ENCODE peak calls at places on chromosomes 13 and 19, in nine cellular contexts. R is fibroblast of pulmonary artery, W is gastrocnemius medialis, N is dorsolateral prefrontal cortex, U is kidney epithelial cell, S is tibial nerve, C is breast epithelium, M is right atrium auricular region, H is IMR-90. Z is an unnamed sample.
A peak's percentile ranks its signal among the peaks of the same experiment; 100 is the strongest.

GRCh38 chr19:31553844-31554215 is 204.6 kb upstream of the TSHZ3 start:
- DNase-seq in R (no peak), M (no peak), W (no peak), U (no peak), H (no peak), N (no peak), S (peak; percentile 76), C (no peak), Z (peak; percentile 11)

GRCh38 chr19:32363175-32363574 is 17.8 kb downstream of the ZNF507 start:
- DNase-seq in R (peak; percentile 61), W (no peak), U (no peak), M (no peak), H (peak; percentile 45), C (no peak), N (no peak), S (no peak), Z (peak; percentile 86)

GRCh38 chr19:3358919-3359849 is 7.2 kb upstream of the NFIC start:
- DNase-seq in S (peak; percentile 40), C (no peak), R (peak; percentile 56), U (no peak), N (peak; percentile 72), W (no peak), H (peak; percentile 51), M (no peak), Z (peak; percentile 66)

GRCh38 chr13:52162279-52163101 is 3.1 kb upstream of the NEK3 start:
- DNase-seq in N (no peak), C (no peak), R (peak; percentile 73), S (no peak), M (no peak), H (peak; percentile 70), U (no peak), W (no peak), Z (peak; percentile 59)

GRCh38 chr13:110263906-110264305 is 43.1 kb downstream of the COL4A1 start:
- DNase-seq in S (no peak), W (no peak), C (no peak), N (no peak), M (peak; percentile 64), U (no peak), R (no peak), H (no peak), Z (peak; percentile 52)

GRCh38 chr13:68759617-68760016 is 1348.0 kb upstream of the ATXN8OS start:
- DNase-seq in R (no peak), H (no peak), M (no peak), N (no peak), S (no peak), W (no peak), U (no peak), C (no peak), Z (no peak)

GRCh38 chr19:52689804-52690394 is 44.9 kb downstream of the ZNF611 start:
- DNase-seq in M (peak; percentile 60), H (no peak), R (no peak), C (peak; percentile 60), S (peak; percentile 14), U (no peak), N (peak; percentile 10), W (peak; percentile 12), Z (no peak)

GRCh38 chr19:39175564-39175963 is 21.2 kb upstream of the NCCRP1 start:
- DNase-seq in N (no peak), U (no peak), H (no peak), C (no peak), S (no peak), R (no peak), W (no peak), M (no peak), Z (no peak)

GRCh38 chr19:8357007-8357521 is 6.9 kb upstream of the ANGPTL4 start:
- DNase-seq in S (no peak), W (no peak), H (no peak), N (no peak), C (no peak), R (peak; percentile 64), U (no peak), M (no peak), Z (peak; percentile 69)

GRCh38 chr13:33676045-33676699 is 141.8 kb upstream of the RFC3 start:
- DNase-seq in M (no peak), W (no peak), R (peak; percentile 24), C (no peak), N (no peak), S (no peak), H (no peak), U (no peak), Z (peak; percentile 35)

GRCh38 chr13:21333186-21333585 is 125.9 kb downstream of the ZDHHC20 start:
- DNase-seq in R (no peak), W (no peak), M (no peak), N (no peak), U (no peak), H (no peak), S (no peak), C (no peak), Z (no peak)

GRCh38 chr13:41697578-41697977 is 240.2 kb downstream of the RGCC start:
- DNase-seq in R (no peak), C (no peak), H (no peak), M (no peak), W (no peak), S (no peak), U (no peak), N (no peak), Z (no peak)

GRCh38 chr13:41693434-41693833 is 236.1 kb downstream of the RGCC start:
- DNase-seq in R (no peak), C (no peak), H (no peak), U (no peak), W (no peak), M (no peak), S (no peak), N (no peak), Z (no peak)

GRCh38 chr13:41696163-41697003 is 239.0 kb downstream of the RGCC start:
- DNase-seq in N (no peak), H (peak; percentile 92), U (peak; percentile 90), S (no peak), C (no peak), W (no peak), M (no peak), R (peak; percentile 76), Z (peak; percentile 85)

GRCh38 chr13:41691276-41691675 is 233.9 kb downstream of the RGCC start:
- DNase-seq in S (no peak), R (peak; percentile 74), H (no peak), M (no peak), N (no peak), C (no peak), W (no peak), U (no peak), Z (peak; percentile 51)

DNA sequence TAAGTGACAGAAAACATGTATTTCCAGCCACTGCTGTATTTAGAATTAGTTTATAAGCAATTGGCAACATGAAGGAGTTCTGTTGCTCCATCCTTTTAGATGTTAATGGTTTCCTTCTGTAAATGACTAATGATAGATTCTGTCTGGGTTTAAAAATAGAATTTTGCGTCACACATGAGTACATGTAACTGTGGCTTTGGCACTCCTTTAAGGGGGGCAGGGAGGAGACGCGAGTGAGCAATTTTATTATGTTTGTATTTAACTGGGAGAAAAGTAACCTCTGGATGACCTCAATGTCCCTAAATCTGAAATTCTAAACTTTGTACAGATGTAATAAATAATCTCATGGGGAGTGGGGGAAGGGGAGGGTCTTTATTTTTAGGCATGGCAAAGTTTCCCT is 237.6 kb downstream of the RGCC start:
- DNase-seq in W (peak; percentile 61), H (peak; percentile 95), N (no peak), R (peak; percentile 95), U (peak; percentile 92), M (peak; percentile 61), C (no peak), S (peak; percentile 27), Z (peak; percentile 98)
- H3K4me3 ChIP-seq in W (peak overlapping the region; percentile 1), H (no peak overlapping the region), N (no peak overlapping the region), R (no peak overlapping the region), U (no peak overlapping the region), M (no peak overlapping the region), C (no peak overlapping the region), S (no peak overlapping the region), Z (no peak overlapping the region)

GRCh38 chr19:29785955-29786589 is 25.7 kb upstream of the CCNE1 start:
- DNase-seq in H (no peak), R (no peak), M (no peak), C (no peak), S (no peak), U (no peak), N (no peak), W (no peak), Z (no peak)
- TF ChIP-seq CTCF in H (peak; percentile 11), R (no peak), M (no peak), C (no peak), S (no peak), U (no peak), N (no peak), W (no peak), Z (no peak)

DNA sequence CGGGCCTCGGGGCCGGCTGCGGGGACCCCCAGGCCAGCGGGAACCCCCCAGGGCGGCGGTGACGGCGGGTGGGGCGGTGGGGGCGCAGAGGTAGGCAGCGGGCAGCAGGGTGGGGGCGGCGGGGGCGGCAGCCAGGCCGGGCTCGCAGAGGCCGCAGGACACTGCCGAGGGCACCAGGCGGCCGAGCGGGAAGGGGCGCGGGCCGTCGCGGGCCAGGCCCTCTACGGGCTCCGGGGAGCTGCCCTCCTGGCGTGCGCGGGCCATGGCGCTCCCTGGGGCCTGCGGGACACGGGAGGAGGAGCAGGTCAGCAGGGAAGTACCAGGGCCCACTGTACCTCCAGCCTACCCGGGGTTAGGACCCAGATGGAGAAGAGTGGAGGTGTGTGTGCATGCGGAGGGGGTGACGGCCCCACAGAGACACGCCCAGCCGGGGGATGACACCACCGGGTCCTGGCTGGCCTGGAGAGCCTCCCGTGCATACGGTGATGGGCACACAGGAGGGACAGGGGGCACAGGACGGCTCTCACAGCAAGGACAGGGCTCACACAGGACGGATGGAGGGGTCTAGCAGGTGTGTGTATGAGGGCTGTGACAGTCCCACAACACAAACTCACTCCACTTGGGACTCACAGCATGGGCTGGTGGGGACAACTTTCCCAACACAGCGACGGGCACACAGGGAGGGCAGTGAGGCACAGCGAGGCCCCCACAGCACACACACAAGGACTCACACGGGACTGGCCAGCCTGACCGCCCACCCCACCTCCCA is 2.6 kb downstream of the BBC3 start:
- DNase-seq in W (peak; percentile 76), U (no peak), S (no peak), N (no peak), H (peak; percentile 17), M (no peak), C (peak; percentile 75), R (no peak), Z (peak; percentile 30)
- H3K4me3 ChIP-seq in W (peak overlapping the region; percentile 84), U (peak overlapping the region; percentile 75), S (peak overlapping the region; percentile 78), N (peak overlapping the region; percentile 72), H (peak overlapping the region; percentile 96), M (peak overlapping the region; percentile 45), C (peak overlapping the region; percentile 99), R (peak overlapping the region; percentile 98), Z (peak overlapping the region; percentile 98)

GRCh38 chr13:112343591-112343990 is 32.6 kb upstream of the SPACA7 start:
- DNase-seq in U (no peak), H (no peak), N (no peak), S (no peak), M (no peak), R (no peak), W (no peak), C (no peak), Z (no peak)

GRCh38 chr13:112346899-112347229 is 29.3 kb upstream of the SPACA7 start:
- DNase-seq in C (no peak), S (no peak), U (no peak), R (no peak), H (no peak), M (no peak), N (no peak), W (no peak), Z (no peak)

GRCh38 chr13:112345826-112346172 is 30.4 kb upstream of the SPACA7 start:
- DNase-seq in S (no peak), H (no peak), M (no peak), W (no peak), C (no peak), R (no peak), U (no peak), N (no peak), Z (no peak)

GRCh38 chr13:112348642-112349345 is 27.4 kb upstream of the SPACA7 start:
- DNase-seq in S (no peak), M (no peak), C (no peak), W (no peak), H (no peak), R (no peak), U (no peak), N (no peak), Z (no peak)

GRCh38 chr13:112346173-112346898 is 29.8 kb upstream of the SPACA7 start:
- DNase-seq in W (no peak), R (no peak), M (no peak), S (no peak), U (no peak), N (no peak), C (no peak), H (no peak), Z (no peak)
- TF ChIP-seq CTCF in W (no peak), R (no peak), M (no peak), S (no peak), U (no peak), N (no peak), C (no peak), H (no peak), Z (no peak)

Z was measured in fibroblast of villous mesenchyme.